ENCODE peak calls at places on chromosome 4, in four cellular contexts. R, P, U and O are unnamed samples.

GRCh38 chr4:151153585-151153984 is 54.2 kb downstream of the RPS3A start:
- DNase-seq in P (peak), U (no peak), R (no peak), O (no peak)

GRCh38 chr4:56130609-56131150 is 181.9 kb downstream of the CEP135 start:
- DNase-seq in R (no peak), U (no peak), P (no peak), O (no peak)

GRCh38 chr4:22179124-22179874 is 230.7 kb upstream of the KCNIP4 start:
- DNase-seq in P (peak), U (no peak), R (peak), O (peak)

GRCh38 chr4:7941111-7942018 is 1.7 kb upstream of the AFAP1 start:
- DNase-seq in R (no peak), U (no peak), P (peak), O (no peak)

GRCh38 chr4:105991726-105992125 is 96.5 kb downstream of the NPNT start:
- DNase-seq in P (no peak), R (no peak), U (no peak), O (no peak)

GRCh38 chr4:79958511-79959264 is 114.3 kb downstream of the ANTXR2 start:
- DNase-seq in R (no peak), U (no peak), P (no peak), O (no peak)

GRCh38 chr4:52837716-52838558 is 24.2 kb upstream of the RASL11B start:
- DNase-seq in R (no peak), P (peak), U (no peak), O (no peak)

GRCh38 chr4:155962697-155963096 is 9.0 kb upstream of the CTSO start:
- DNase-seq in U (no peak), P (no peak), R (no peak), O (no peak)

GRCh38 chr4:138775485-138775884 is 240.1 kb upstream of the NOCT start:
- DNase-seq in U (no peak), P (no peak), R (no peak), O (no peak)

GRCh38 chr4:114926508-114926907 is 186.9 kb downstream of the NDST4 start:
- DNase-seq in R (no peak), U (no peak), P (no peak), O (no peak)

GRCh38 chr4:10173039-10173753 is 56.6 kb upstream of the WDR1 start:
- DNase-seq in P (peak), R (no peak), U (peak), O (no peak)

GRCh38 chr4:86594559-86595425 is 677 bp downstream of the PTPN13 start:
- DNase-seq in P (peak), R (peak), U (peak), O (peak)

GRCh38 chr4:141580523-141580922 is 55.9 kb upstream of the IL15 start:
- DNase-seq in R (no peak), P (no peak), U (no peak), O (no peak)

GRCh38 chr4:129092636-129093172 is 635 bp downstream of the SCLT1 start:
- DNase-seq in U (no peak), P (peak), R (no peak), O (no peak)

GRCh38 chr4:28287837-28288236 is 1427.2 kb downstream of the STIM2 start:
- DNase-seq in U (no peak), R (peak), P (peak), O (peak)

GRCh38 chr4:8703857-8704495 is 111.4 kb downstream of the CPZ start:
- DNase-seq in P (no peak), R (no peak), U (no peak), O (no peak)

GRCh38 chr4:107318078-107318477 is 282.0 kb upstream of the DKK2 start:
- DNase-seq in U (no peak), P (no peak), R (no peak), O (no peak)

GRCh38 chr4:54635329-54635728 is 22.4 kb upstream of the KIT start:
- DNase-seq in U (no peak), P (no peak), R (no peak), O (no peak)

GRCh38 chr4:170005472-170005871 is 20.7 kb downstream of the MFAP3L start:
- DNase-seq in R (no peak), P (no peak), U (no peak), O (no peak)

GRCh38 chr4:68176904-68177303 is 47.2 kb upstream of the TMPRSS11F start:
- DNase-seq in U (no peak), R (no peak), P (no peak), O (no peak)

GRCh38 chr4:2083826-2084160 is 24.7 kb downstream of the NAT8L start:
- DNase-seq in U (no peak), R (no peak), P (no peak), O (no peak)

GRCh38 chr4:164894725-164895124 is 17.7 kb downstream of the APELA start:
- DNase-seq in P (no peak), U (no peak), R (no peak), O (no peak)

GRCh38 chr4:181957088-181957487 is 286.1 kb upstream of the TENM3 start:
- DNase-seq in P (peak), R (peak), U (no peak), O (peak)

GRCh38 chr4:67558493-67558892 is at the start of gene STAP1:
- DNase-seq in U (no peak), P (no peak), R (no peak), O (no peak)

GRCh38 chr4:29653221-29653620 is 1066.9 kb upstream of the PCDH7 start:
- DNase-seq in U (no peak), R (no peak), P (no peak), O (no peak)

GRCh38 chr4:110484029-110484428 is 8.1 kb downstream of the ENPEP start:
- DNase-seq in P (no peak), R (no peak), U (no peak), O (no peak)

GRCh38 chr4:38747629-38748028 is 35.2 kb downstream of the TLR10 start:
- DNase-seq in P (no peak), R (no peak), U (no peak), O (no peak)

GRCh38 chr4:11739992-11740391 is 311.3 kb upstream of the HS3ST1 start:
- DNase-seq in U (no peak), P (peak), R (no peak), O (no peak)

GRCh38 chr4:16196482-16197393 is 29.5 kb downstream of the TAPT1 start:
- DNase-seq in P (peak), R (no peak), U (no peak), O (peak)

GRCh38 chr4:17577660-17578481 is 873 bp downstream of the LAP3 start:
- DNase-seq in U (no peak), R (no peak), P (peak), O (no peak)

GRCh38 chr4:17335371-17335770 is 176.5 kb downstream of the QDPR start:
- DNase-seq in R (no peak), U (no peak), P (no peak), O (no peak)

GRCh38 chr4:76767983-76768382 is 130.0 kb downstream of the SOWAHB start:
- DNase-seq in R (no peak), P (no peak), U (no peak), O (no peak)

GRCh38 chr4:84279678-84280077 is 219.4 kb downstream of the NKX6-1 start:
- DNase-seq in U (no peak), R (no peak), P (no peak), O (no peak)

GRCh38 chr4:148452970-148453369 is 10.8 kb upstream of the NR3C2 start:
- DNase-seq in P (no peak), R (no peak), U (no peak), O (no peak)

GRCh38 chr4:43732829-43733426 is 715.7 kb downstream of the KCTD8 start:
- DNase-seq in R (no peak), P (no peak), U (no peak), O (no peak)

GRCh38 chr4:55444822-55445221 is 49.1 kb downstream of the TMEM165 start:
- DNase-seq in U (no peak), R (no peak), P (peak), O (no peak)

GRCh38 chr4:55087016-55087929 is 38.1 kb downstream of the KDR start:
- DNase-seq in P (peak), R (no peak), U (no peak), O (no peak)

GRCh38 chr4:77599378-77599777 is 6.2 kb upstream of the CXCL13 start:
- DNase-seq in U (peak), P (peak), R (no peak), O (no peak)

GRCh38 chr4:86565641-86566040 is 28.5 kb upstream of the PTPN13 start:
- DNase-seq in U (no peak), R (no peak), P (no peak), O (no peak)

GRCh38 chr4:74376888-74377483 is 12.0 kb downstream of the EREG start:
- DNase-seq in R (no peak), P (peak), U (peak), O (peak)
- TF ChIP-seq CTCF in R (peak), P (peak), U (peak), O (peak)

DNA sequence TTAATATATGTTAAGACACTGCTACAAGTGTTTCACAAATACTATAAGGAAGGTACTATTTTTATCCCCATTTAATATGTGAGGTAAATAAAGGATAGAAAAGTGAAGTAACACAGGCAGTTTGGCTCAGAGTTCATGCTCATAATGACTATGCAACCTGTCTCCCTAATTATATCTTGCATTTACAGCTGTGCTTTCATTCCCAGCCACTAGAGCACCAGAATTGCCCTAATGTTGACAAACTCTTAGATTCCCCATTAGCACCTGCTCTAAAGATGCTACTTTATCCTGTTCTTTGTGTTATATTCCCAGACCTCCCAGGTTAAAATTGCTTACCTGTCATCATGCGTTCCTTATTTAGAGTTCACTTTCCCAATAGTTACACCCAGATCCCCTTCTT is 833.6 kb downstream of the CCSER1 start:
- DNase-seq in P (no peak), U (no peak), R (no peak), O (no peak)
- TF ChIP-seq CTCF in P (no peak), U (no peak), R (no peak), O (no peak)

DNA sequence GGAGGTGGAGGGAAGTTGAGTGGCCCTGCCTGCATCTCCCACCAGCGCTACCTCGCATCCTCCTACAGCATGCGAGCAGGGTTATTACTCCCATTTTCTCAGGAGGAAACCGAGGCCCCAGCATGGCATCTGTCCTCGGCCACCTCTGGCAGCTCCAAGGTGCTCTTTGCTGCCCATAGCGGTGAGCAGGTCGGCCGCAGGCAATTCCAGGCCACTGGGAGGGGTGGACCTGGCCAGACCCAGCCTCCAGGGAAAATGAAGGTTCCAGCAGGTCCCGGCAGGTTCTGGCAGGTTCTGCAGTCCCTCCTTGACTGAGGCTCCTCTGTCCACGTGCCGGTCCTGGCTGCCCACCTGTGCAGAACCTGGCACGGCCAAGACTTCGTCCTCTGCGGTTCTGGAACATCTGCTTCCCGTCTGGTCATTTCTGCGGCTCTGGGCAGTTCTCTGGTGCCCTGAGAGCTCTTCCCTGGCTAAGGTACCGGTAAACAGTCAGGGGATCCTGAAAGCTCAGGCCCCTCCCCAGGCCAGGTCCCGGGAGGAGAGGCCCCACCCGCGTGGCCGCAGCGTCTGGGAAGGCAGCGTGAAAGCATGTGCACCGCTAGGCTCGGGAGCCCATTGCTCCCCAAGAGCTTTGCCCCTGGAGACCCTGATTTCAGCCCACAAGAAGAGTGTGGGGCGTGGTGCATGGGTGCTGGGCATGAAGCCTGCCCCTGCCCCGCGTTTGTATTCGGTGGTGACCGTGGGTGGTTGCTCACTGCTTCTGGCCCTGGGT is 112.0 kb upstream of the ADRA2C start:
- DNase-seq in R (no peak), P (no peak), U (no peak), O (no peak)
- TF ChIP-seq CTCF in R (no peak), P (no peak), U (no peak), O (no peak)

DNA sequence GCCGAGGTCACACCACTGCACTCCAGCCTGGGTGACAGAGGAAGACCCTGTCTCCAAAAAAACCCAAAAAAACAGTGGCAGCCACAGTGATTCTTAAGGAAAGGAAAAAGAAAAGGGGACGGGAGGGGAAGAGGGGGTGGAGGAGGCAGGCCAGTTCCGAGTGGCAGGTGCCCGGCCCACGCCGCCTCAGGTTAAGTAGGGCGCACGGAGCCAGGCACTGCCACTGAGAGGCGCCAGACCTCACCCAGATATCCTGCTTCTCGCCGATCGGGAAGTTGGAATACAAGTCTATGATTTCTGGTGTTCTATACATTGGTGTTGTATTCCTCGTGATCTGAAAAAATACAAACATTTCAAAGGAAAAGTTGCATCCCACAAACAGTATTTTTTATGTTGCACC is 35.9 kb downstream of the GAK start:
- DNase-seq in R (no peak), U (no peak), P (no peak), O (no peak)
- TF ChIP-seq CTCF in R (no peak), U (no peak), P (no peak), O (no peak)

GRCh38 chr4:98506462-98507132 is 151.8 kb downstream of the TSPAN5 start:
- DNase-seq in R (no peak), P (no peak), U (peak), O (no peak)
- TF ChIP-seq CTCF in R (no peak), P (no peak), U (peak), O (no peak)

GRCh38 chr4:13243152-13243551 is 241.0 kb downstream of the RAB28 start:
- DNase-seq in U (no peak), R (no peak), P (no peak), O (no peak)

GRCh38 chr4:13246107-13246506 is 238.0 kb downstream of the RAB28 start:
- DNase-seq in P (no peak), U (no peak), R (no peak), O (no peak)

GRCh38 chr4:13244342-13244905 is 239.7 kb downstream of the RAB28 start:
- DNase-seq in R (no peak), P (no peak), U (no peak), O (no peak)

GRCh38 chr4:13248621-13249298 is 235.4 kb downstream of the RAB28 start:
- DNase-seq in U (no peak), P (no peak), R (peak), O (no peak)
- TF ChIP-seq CTCF in U (peak), P (peak), R (no peak), O (no peak)